ENCODE peak calls at places on chromosomes 13 and 19, in eight cellular contexts. C, T, W, E, G, L, V and Y are unnamed samples.

GRCh38 chr19:48683349-48683748 is 10.5 kb upstream of the NTN5 start:
- DNase-seq in G (no peak), L (peak; percentile 73), T (no peak), E (no peak), C (no peak), V (no peak), W (no peak), Y (no peak)

GRCh38 chr13:20174656-20175405 is 14.0 kb upstream of the GJA3 start:
- DNase-seq in L (peak; percentile 73), T (peak; percentile 90), E (peak; percentile 26), V (peak; percentile 20), C (peak; percentile 84), W (no peak), G (peak; percentile 43), Y (peak; percentile 91)

GRCh38 chr13:75986818-75987217 is 350.7 kb downstream of the LMO7 start:
- DNase-seq in L (no peak), G (peak; percentile 57), E (no peak), T (no peak), V (no peak), C (no peak), W (no peak), Y (no peak)

GRCh38 chr19:16588824-16589577 is 16.8 kb upstream of the SLC35E1 start:
- DNase-seq in G (no peak), V (no peak), C (no peak), W (no peak), E (no peak), T (no peak), L (no peak), Y (no peak)

GRCh38 chr13:113618455-113618854 is 33.9 kb downstream of the TFDP1 start:
- DNase-seq in T (no peak), E (no peak), C (no peak), L (no peak), G (no peak), V (no peak), W (no peak), Y (no peak)

GRCh38 chr13:21670883-21671792 is at the start of gene FGF9:
- DNase-seq in L (peak; percentile 54), E (peak; percentile 31), G (peak; percentile 7), C (peak; percentile 69), V (peak; percentile 78), T (peak; percentile 75), W (peak; percentile 83), Y (peak; percentile 84)

GRCh38 chr13:44276061-44276460 is 97.6 kb upstream of the SERP2 start:
- DNase-seq in L (no peak), G (no peak), C (no peak), V (no peak), W (no peak), E (no peak), T (no peak), Y (no peak)

GRCh38 chr13:29905845-29906244 is 55.4 kb upstream of the UBL3 start:
- DNase-seq in C (peak; percentile 28), G (no peak), T (no peak), W (no peak), E (peak; percentile 24), L (peak; percentile 3), V (no peak), Y (peak; percentile 86)

GRCh38 chr19:45103200-45103624 is 10.2 kb downstream of the PPP1R37 start:
- DNase-seq in T (no peak), C (no peak), L (no peak), V (no peak), G (no peak), E (no peak), W (no peak), Y (no peak)

GRCh38 chr19:1254530-1255185 is 6.3 kb downstream of the MIDN start:
- DNase-seq in W (no peak), E (no peak), L (no peak), T (no peak), C (no peak), V (no peak), G (no peak), Y (no peak)

GRCh38 chr19:7492142-7493055 is 3.6 kb upstream of the PEX11G start:
- DNase-seq in L (peak; percentile 72), W (no peak), V (no peak), G (no peak), C (no peak), T (no peak), E (no peak), Y (peak; percentile 98)

GRCh38 chr13:42039946-42040729 is 8.3 kb upstream of the DGKH start:
- DNase-seq in C (peak; percentile 78), V (peak; percentile 94), E (no peak), W (peak; percentile 85), T (peak; percentile 35), L (peak; percentile 83), G (peak; percentile 25), Y (peak; percentile 80)

GRCh38 chr13:39038569-39038898 is 278 bp downstream of the NHLRC3 start:
- DNase-seq in W (no peak), T (no peak), L (no peak), G (no peak), E (peak; percentile 17), V (peak; percentile 4), C (peak; percentile 10), Y (peak; percentile 70)

GRCh38 chr19:15276620-15277019 is 44.4 kb upstream of the EPHX3 start:
- DNase-seq in G (no peak), V (no peak), L (no peak), W (no peak), T (no peak), C (no peak), E (no peak), Y (no peak)

GRCh38 chr13:67230243-67230773 is at the start of gene PCDH9:
- DNase-seq in W (peak; percentile 97), L (peak; percentile 99), T (no peak), E (peak; percentile 80), G (peak; percentile 15), C (peak; percentile 96), V (peak; percentile 90), Y (peak; percentile 80)
- TF ChIP-seq POLR2A in W (no peak), L (no peak), T (no peak), E (no peak), G (no peak), C (peak; percentile 90), V (peak; percentile 61), Y (peak; percentile 48)

GRCh38 chr19:2699413-2700142 is 2.9 kb downstream of the GNG7 start:
- DNase-seq in T (no peak), E (no peak), G (no peak), V (no peak), L (no peak), W (no peak), C (no peak), Y (no peak)

GRCh38 chr19:2694196-2694595 is 8.3 kb downstream of the GNG7 start:
- DNase-seq in W (no peak), T (no peak), E (no peak), C (no peak), V (no peak), L (no peak), G (no peak), Y (no peak)

GRCh38 chr19:2693492-2693891 is 9.0 kb downstream of the GNG7 start:
- DNase-seq in T (no peak), C (no peak), V (no peak), E (no peak), G (no peak), L (no peak), W (no peak), Y (no peak)

GRCh38 chr19:2691951-2692350 is 10.5 kb downstream of the GNG7 start:
- DNase-seq in E (no peak), W (no peak), L (no peak), V (no peak), G (no peak), T (no peak), C (no peak), Y (no peak)

DNA sequence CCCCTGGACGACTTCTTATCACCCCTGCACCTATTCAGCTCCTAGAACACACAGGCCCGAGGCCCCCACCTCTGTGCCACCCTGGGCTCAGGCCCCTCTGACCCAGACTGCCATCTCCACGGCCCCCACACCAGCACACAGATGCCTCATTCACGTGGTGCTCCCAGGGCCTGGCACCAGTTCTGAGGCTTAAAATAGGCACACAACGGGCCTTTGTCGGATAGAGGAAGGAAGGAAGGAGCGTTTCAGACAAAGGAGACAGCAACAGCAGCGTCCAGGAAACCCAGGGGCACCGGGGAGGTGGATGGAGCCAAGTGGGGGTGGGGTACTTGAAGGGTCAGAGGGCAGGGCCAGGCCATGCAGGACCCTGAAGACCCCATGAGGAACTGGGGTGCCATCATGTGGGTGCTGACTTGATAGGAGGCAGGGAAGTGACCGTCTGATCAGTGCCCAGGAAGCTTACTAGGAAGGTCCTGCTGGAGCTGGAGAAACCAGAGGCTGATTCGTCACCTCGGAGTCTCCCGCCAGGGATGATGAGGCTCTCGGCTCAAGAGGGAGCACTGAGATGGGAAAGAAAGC is 7.1 kb downstream of the GNG7 start:
- DNase-seq in V (no peak), E (no peak), G (no peak), W (no peak), C (no peak), L (peak; percentile 27), T (no peak), Y (no peak)
- TF ChIP-seq MAX in V (no peak), E (no peak), G (no peak), W (no peak), C (no peak), L (peak; percentile 14), T (no peak), Y (no peak)

DNA sequence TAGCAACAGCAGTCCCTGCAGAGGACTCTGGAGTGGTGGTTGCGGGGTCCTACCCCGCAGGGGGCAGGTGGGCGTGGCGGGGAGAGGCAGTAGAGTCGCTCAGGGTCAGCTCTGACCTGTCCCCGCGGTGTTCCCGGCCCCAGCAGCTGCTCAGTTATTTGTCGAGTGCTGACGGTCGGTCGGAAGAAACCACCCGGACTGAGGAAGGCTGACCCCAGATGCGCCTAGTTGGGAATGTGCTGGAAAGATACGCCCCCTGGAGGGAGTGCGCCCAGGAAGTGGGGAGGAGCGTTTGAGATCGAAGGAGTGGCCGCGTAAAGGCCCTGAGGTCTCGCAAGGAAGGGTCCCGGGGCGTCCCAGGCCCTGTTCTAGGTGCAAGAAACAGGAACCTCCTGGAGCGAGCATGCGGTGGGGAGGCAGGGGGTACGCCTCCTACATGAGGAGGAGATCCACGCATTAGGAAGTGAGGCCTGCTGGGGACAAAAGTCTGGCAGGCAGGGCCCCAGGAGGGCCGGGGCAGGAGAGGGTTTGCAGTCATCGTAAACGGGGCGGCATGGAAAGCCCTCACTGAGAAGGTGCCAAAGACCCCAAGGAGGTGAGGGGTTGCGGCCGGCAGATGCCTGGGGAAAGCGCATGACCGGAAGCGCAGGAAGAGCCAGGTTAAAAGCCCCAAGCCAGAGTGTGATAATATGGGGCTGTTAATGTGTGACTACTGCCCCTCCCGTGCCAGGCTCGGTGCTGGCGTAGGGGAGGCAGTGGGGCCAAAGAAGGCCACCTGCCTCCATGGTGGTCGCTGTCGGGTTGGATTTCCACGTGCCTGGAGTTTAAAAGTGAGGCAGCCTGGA is 9.1 kb downstream of the CCDC8 start:
- DNase-seq in V (peak; percentile 39), G (no peak), T (no peak), C (peak; percentile 80), E (peak; percentile 69), L (no peak), W (peak; percentile 83), Y (peak; percentile 95)
- TF ChIP-seq POLR2A in V (no peak), G (no peak), T (no peak), C (peak; percentile 78), E (peak; percentile 70), L (no peak), W (no peak), Y (no peak)

DNA sequence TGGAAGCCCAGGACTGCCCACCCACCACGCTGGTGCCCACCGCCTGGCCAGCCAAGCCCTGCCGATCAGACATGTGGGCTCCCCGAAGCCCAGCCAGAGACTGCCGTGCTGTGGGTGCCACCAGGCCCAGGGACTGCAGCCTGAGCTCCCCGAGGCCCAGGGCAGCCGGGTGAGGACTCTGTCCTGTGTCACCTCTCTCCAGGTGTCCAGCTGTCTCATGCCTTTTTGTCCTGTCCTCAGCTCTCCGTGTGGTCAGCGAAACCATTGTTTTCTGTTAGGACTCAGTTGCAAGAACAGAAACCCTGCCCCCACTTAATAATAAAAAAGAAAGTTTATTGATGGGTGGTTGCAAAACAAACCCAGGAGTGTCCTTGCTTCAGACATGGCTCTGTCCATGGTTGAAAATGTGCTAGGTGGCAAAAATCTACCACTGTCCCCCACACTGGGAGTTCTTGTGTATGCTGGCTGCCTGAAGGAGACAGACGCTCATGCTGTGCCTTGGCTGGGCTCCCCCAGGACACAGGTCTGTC is 9.9 kb downstream of the PLEKHF1 start:
- DNase-seq in V (no peak), C (no peak), W (no peak), T (no peak), G (no peak), E (no peak), L (no peak), Y (no peak)
- TF ChIP-seq MAX in V (no peak), C (no peak), W (no peak), T (no peak), G (no peak), E (no peak), L (no peak), Y (no peak)